ENCODE peak calls at places on chromosomes 2 and 18, in eight cellular contexts. W is fibroblast of lung, Z is A549, S is mammary epithelial cell, V is colonic mucosa, A is fibroblast of pulmonary artery, Q is AG09309, H is Panc1. I is an unnamed sample.

GRCh38 chr18:3863006-3863405 is 413.0 kb downstream of the TGIF1 start:
- DNase-seq in A (no peak), W (no peak), S (no peak), Q (no peak), V (no peak), H (no peak), Z (no peak), I (no peak)

GRCh38 chr2:46954951-46955571 is 39.5 kb upstream of the MCFD2 start:
- DNase-seq in V (peak), A (peak), Z (peak), H (no peak), Q (peak), W (peak), S (peak), I (peak)

GRCh38 chr2:205686231-205687017 is 4.1 kb downstream of the NRP2 start:
- DNase-seq in A (no peak), V (no peak), S (no peak), Z (no peak), Q (no peak), H (no peak), W (no peak), I (no peak)

GRCh38 chr18:21109936-21110666 is 1.5 kb downstream of the ROCK1 start:
- DNase-seq in Z (no peak), W (peak), S (no peak), H (no peak), V (no peak), A (no peak), Q (no peak), I (no peak)

GRCh38 chr2:80515961-80516360 is 211.4 kb upstream of the LRRTM1 start:
- DNase-seq in Q (no peak), S (no peak), V (no peak), W (no peak), Z (no peak), A (no peak), H (no peak), I (no peak)

GRCh38 chr2:20469595-20469994 is 22.7 kb downstream of the RHOB start:
- DNase-seq in A (no peak), W (no peak), S (no peak), V (no peak), Z (no peak), H (no peak), Q (no peak), I (no peak)

GRCh38 chr2:216139884-216140283 is 30.7 kb downstream of the XRCC5 start:
- DNase-seq in Q (no peak), H (no peak), A (peak), V (peak), Z (peak), W (no peak), S (peak), I (no peak)

GRCh38 chr2:216082388-216082733 is 642 bp downstream of the TMEM169 start:
- DNase-seq in Z (no peak), W (no peak), H (no peak), Q (no peak), V (no peak), S (no peak), A (no peak), I (no peak)

GRCh38 chr18:26225022-26225693 is 1.1 kb upstream of the TAF4B start:
- DNase-seq in S (no peak), V (no peak), Z (peak), H (no peak), W (no peak), A (no peak), Q (no peak), I (no peak)

GRCh38 chr2:30293303-30293912 is 62.1 kb downstream of the LBH start:
- DNase-seq in S (peak), V (no peak), Z (peak), H (no peak), A (peak), W (peak), Q (peak), I (peak)

GRCh38 chr2:104794416-104794815 is 59.5 kb upstream of the POU3F3 start:
- DNase-seq in W (peak), H (no peak), Q (no peak), A (no peak), S (no peak), Z (no peak), V (no peak), I (no peak)

GRCh38 chr2:129062160-129062912 is 743.7 kb upstream of the HS6ST1 start:
- DNase-seq in A (peak), S (no peak), W (peak), V (no peak), Q (no peak), H (no peak), Z (no peak), I (no peak)

GRCh38 chr2:33496150-33496549 is 19.7 kb downstream of the RASGRP3 start:
- DNase-seq in V (no peak), W (peak), S (no peak), H (no peak), A (no peak), Q (peak), Z (no peak), I (peak)

GRCh38 chr2:200705305-200705985 is 106.3 kb upstream of the BZW1 start:
- DNase-seq in Z (peak), H (no peak), Q (no peak), A (peak), V (no peak), S (peak), W (peak), I (no peak)

GRCh38 chr2:161269111-161269510 is 39.1 kb upstream of the PSMD14 start:
- DNase-seq in Z (no peak), V (no peak), H (no peak), S (no peak), W (no peak), A (no peak), Q (no peak), I (no peak)

GRCh38 chr2:197813093-197813787 is 8.8 kb downstream of the PLCL1 start:
- DNase-seq in S (peak), V (no peak), H (no peak), Q (no peak), W (peak), A (peak), Z (peak), I (no peak)
- TF ChIP-seq CTCF in S (peak), V (peak), H (peak), Q (peak), W (peak), A (peak), Z (peak), I (peak)

GRCh38 chr2:951224-952006 is 766 bp downstream of the SNTG2 start:
- DNase-seq in S (no peak), Q (no peak), A (no peak), W (no peak), H (no peak), Z (no peak), V (no peak), I (no peak)

GRCh38 chr2:949384-949893 is 1.2 kb upstream of the SNTG2 start:
- DNase-seq in H (no peak), A (no peak), V (no peak), S (no peak), Q (no peak), W (no peak), Z (no peak), I (no peak)

GRCh38 chr2:953408-953807 is 2.8 kb downstream of the SNTG2 start:
- DNase-seq in W (no peak), A (no peak), H (no peak), Z (no peak), S (no peak), V (no peak), Q (no peak), I (no peak)

GRCh38 chr2:950627-950992 is at the start of gene SNTG2:
- DNase-seq in Z (no peak), H (no peak), A (no peak), V (peak), S (no peak), Q (no peak), W (no peak), I (no peak)

DNA sequence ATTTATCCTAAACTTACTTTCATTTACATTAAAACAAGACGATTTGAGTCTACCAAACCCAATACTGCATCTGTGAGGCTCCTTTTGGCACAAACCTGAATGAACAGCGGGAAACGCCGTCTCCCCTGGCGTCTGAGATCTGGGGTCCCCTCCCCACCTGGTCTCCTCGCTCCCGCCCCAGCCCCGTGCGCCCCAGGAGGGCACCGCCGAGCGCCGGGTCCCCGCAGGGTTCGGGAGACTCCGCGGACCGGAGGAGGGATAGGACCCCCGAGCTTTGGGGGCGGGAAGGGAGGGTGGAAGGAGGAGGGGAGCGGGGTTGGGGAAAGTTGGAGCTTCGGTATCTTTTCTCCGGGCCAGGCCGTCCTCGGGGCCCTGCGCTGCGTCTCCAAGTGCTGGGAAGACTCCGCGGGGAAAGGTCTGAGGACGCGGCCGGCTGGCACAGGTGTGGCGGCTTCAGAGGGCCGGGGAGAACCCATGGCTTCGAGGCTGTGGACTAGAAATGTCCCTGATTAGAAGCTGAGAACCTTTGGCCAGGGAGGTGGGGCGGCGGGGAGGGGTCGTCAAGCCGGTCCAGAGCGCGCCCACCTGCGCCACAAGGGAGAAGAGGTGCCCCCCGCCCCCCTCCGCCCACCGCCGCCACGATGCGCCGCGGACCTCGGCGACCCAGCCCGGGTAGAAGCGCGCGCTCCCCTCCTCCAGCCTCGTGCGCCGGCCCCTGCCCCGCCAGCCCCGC is 589 bp upstream of the SNTG2 start:
- DNase-seq in Q (no peak), W (no peak), H (no peak), Z (no peak), A (no peak), V (no peak), S (no peak), I (no peak)
- H3K4me3 ChIP-seq in Q (peak), W (no peak), H (peak), Z (peak), A (peak), V (peak), S (no peak), I (peak)

GRCh38 chr18:27298215-27298804 is 113.2 kb upstream of the CHST9 start:
- DNase-seq in Q (no peak), W (no peak), A (no peak), Z (peak), S (peak), H (no peak), V (no peak), I (no peak)
- TF ChIP-seq CTCF in Q (no peak), W (no peak), A (no peak), Z (peak), S (peak), H (peak), V (no peak), I (no peak)

GRCh38 chr2:8000861-8001260 is 681.0 kb upstream of the ID2 start:
- DNase-seq in Q (no peak), H (no peak), A (peak), V (no peak), W (no peak), Z (peak), S (no peak), I (no peak)

GRCh38 chr2:8004250-8004681 is 677.6 kb upstream of the ID2 start:
- DNase-seq in Q (peak), H (no peak), Z (peak), S (peak), W (peak), A (peak), V (peak), I (peak)

GRCh38 chr2:8002765-8003393 is 679.0 kb upstream of the ID2 start:
- DNase-seq in Q (no peak), A (no peak), S (no peak), V (no peak), H (no peak), W (no peak), Z (no peak), I (no peak)

GRCh38 chr2:8006181-8006580 is 675.7 kb upstream of the ID2 start:
- DNase-seq in S (no peak), H (no peak), W (no peak), A (no peak), Z (no peak), V (no peak), Q (no peak), I (no peak)

GRCh38 chr2:8003462-8004075 is 678.3 kb upstream of the ID2 start:
- DNase-seq in Q (peak), S (no peak), W (peak), A (peak), Z (no peak), V (no peak), H (no peak), I (peak)
- H3K4me3 ChIP-seq in Q (peak), S (no peak), W (peak), A (peak), Z (no peak), V (no peak), H (no peak), I (peak)

GRCh38 chr18:13556497-13556896 is 169.9 kb downstream of the FAM210A start:
- DNase-seq in Q (no peak), V (no peak), H (no peak), Z (no peak), S (no peak), A (no peak), W (no peak), I (no peak)

GRCh38 chr18:13555192-13555591 is 171.2 kb downstream of the FAM210A start:
- DNase-seq in Z (no peak), A (no peak), W (no peak), H (no peak), Q (no peak), S (no peak), V (no peak), I (no peak)

GRCh38 chr18:13560306-13560705 is 166.1 kb downstream of the FAM210A start:
- DNase-seq in W (no peak), Z (no peak), A (no peak), S (no peak), H (no peak), Q (no peak), V (no peak), I (no peak)

GRCh38 chr18:13558790-13559189 is 167.6 kb downstream of the FAM210A start:
- DNase-seq in S (no peak), H (no peak), V (no peak), Z (no peak), W (no peak), A (no peak), Q (no peak), I (no peak)

GRCh38 chr18:13558132-13558531 is 168.2 kb downstream of the FAM210A start:
- DNase-seq in Q (no peak), V (no peak), A (peak), Z (peak), W (peak), S (peak), H (peak), I (no peak)
- TF ChIP-seq CTCF in Q (peak), V (peak), A (peak), Z (peak), W (peak), S (peak), H (peak), I (peak)

DNA sequence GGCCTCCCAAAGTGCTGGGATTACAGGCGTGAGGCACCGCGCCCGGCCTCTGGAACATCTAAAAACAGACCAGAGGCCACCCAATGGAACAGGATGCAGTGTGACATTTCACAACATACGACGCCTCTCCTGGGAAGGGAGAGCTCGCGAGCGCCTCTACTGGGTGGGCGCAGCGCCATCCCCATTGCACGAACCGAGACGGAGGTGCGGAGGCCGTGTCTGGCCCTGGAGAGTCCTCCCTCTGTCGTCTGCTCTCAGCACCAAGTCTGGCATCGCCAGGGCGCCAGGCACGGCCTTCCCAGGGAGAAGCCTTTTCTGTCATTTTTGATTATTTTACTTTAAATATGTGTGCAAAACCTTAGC is 9.4 kb upstream of the GBX2 start:
- DNase-seq in A (peak), Z (peak), S (no peak), W (no peak), V (peak), Q (no peak), H (no peak), I (no peak)
- H3K4me3 ChIP-seq in A (no peak), Z (peak), S (no peak), W (no peak), V (no peak), Q (no peak), H (peak), I (no peak)

DNA sequence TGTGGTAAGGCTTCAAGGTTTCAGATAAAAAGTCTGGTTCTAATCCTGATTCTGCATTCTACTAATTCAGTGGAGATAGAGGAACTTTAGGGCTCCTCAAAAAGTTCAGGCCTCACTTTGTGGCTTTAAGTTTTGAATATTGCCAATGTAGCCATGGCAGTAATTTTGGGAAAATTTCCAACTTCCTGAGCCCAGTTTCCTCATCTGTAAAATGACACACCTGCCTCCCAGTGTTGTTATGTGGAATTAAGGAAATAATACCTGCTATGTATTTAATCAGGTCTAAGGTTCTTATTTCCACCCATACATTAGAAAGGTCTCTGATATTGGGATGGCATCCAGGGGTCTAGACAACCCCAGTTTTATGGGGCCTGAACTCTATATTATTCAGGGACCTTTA is 147.5 kb upstream of the ITGA6 start:
- DNase-seq in V (no peak), H (no peak), W (no peak), Q (no peak), Z (no peak), A (no peak), S (peak), I (no peak)
- TF ChIP-seq CTCF in V (no peak), H (no peak), W (no peak), Q (no peak), Z (no peak), A (no peak), S (peak), I (no peak)

GRCh38 chr18:57814555-57814954 is 11.4 kb upstream of the ATP8B1 start:
- DNase-seq in H (no peak), S (no peak), A (no peak), V (no peak), W (no peak), Z (no peak), Q (no peak), I (no peak)

GRCh38 chr18:57816208-57816999 is 13.3 kb upstream of the ATP8B1 start:
- DNase-seq in H (no peak), S (no peak), V (no peak), Q (no peak), W (no peak), Z (no peak), A (no peak), I (no peak)

GRCh38 chr18:57819119-57819518 is 16.0 kb upstream of the ATP8B1 start:
- DNase-seq in Q (no peak), H (no peak), Z (no peak), S (no peak), W (peak), A (no peak), V (no peak), I (no peak)

DNA sequence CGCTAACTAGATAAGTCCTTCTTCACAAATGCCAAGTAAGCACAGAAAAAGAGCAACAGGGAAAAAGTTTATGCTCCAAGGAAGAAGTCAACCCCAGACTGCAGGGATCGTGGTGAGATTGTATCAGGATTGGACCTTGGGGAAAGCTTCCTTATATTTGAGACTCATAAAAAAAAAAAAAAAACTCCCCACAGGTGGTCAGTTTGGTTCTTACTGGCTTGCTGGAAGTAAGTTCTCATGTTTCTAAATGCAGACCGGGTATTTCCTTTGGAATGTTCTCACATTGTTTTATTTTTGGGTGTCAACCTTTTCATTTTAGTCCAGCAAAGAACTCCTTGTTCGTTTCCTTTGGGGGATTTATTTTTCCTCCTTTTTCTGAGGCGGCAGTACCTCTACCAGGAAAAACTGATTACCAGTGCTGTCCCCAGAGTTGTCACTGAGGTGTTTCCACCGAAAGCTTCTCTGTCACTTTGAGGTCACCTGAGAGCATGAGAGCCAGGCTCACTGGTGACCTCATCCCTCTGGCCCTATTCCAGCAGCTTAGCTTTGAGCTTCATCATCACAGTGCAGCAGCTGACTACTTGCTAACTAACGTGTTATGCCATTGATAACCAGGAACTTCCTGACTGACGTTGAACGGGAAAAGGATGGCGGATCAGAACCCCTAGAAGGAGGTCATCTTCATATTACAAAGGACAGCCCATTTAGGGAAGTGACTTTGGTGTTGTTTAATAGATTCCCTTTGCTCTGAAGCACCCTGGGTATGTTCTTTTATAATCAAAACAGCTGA is 16.8 kb upstream of the ATP8B1 start:
- DNase-seq in S (peak), V (peak), Q (no peak), H (peak), W (peak), Z (peak), A (peak), I (no peak)
- H3K4me3 ChIP-seq in S (no peak), V (no peak), Q (no peak), H (no peak), W (no peak), Z (no peak), A (no peak), I (no peak)

DNA sequence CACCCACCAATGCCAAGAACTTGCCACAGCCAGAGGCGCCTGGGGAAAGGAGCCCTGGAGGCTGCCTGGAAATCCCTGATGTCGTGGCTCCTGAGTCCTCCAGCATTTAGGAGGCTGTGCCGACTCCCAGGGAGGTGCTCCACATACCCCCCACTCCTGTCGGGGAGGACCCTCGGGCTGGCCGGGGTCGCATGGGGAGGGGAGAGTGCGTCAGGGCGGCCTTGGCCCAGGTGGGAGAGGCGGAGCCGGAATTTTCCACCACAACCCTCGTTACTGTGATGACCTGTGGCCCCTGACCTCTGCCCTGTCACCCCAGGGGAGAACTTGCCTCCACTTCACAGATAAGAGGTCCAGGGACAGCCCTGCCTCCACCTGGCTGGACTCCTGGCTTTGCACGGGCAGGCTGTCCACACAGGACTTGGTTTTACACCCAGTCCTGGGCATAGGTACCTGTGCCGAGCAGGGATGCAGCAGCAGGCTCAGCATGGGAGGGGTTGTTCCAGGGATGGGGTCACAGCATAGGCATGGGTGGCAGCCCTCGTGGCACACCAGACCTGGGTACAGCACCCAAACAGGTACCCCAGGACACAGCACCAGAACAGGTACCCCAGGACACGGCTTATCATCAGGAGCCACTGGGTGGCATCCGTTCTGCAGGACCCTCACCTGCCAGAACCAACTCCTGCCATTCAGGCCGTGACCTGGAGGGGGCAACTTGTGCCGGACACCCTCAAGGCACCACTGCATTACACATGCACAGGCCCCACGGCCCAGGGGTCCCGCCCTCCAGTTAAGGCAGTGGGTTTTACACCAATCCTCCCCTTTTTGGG is 12.3 kb upstream of the AGXT start:
- DNase-seq in W (no peak), H (no peak), S (no peak), Q (no peak), V (no peak), A (peak), Z (peak), I (no peak)
- TF ChIP-seq CTCF in W (peak), H (peak), S (no peak), Q (peak), V (no peak), A (peak), Z (no peak), I (peak)